ENCODE peak calls at places on chromosomes 1 and 21, in nine cellular contexts. One of them, this sample, is unnamed.
A peak's percentile ranks its signal among the peaks of the same experiment; 100 is the strongest.

GRCh38 chr21:44413566-44414290 is 41.6 kb upstream of the LRRC3 start:
- DNase-seq in hepatocyte: no peak
- DNase-seq in left lung: no peak
- DNase-seq in cardiac muscle cell: no peak
- DNase-seq in adipocyte: no peak
- DNase-seq in upper lobe of right lung: peak; percentile 38
- DNase-seq in small intestine: no peak
- DNase-seq in body of pancreas: no peak
- DNase-seq in CD8-positive, alpha-beta T cell: no peak
- DNase-seq in this sample: no peak

GRCh38 chr1:230424440-230425251 is 1.5 kb downstream of the PGBD5 start:
- DNase-seq in hepatocyte: peak; percentile 31
- DNase-seq in left lung: no peak
- DNase-seq in cardiac muscle cell: no peak
- DNase-seq in adipocyte: no peak
- DNase-seq in upper lobe of right lung: no peak
- DNase-seq in small intestine: no peak
- DNase-seq in body of pancreas: peak; percentile 50
- DNase-seq in CD8-positive, alpha-beta T cell: no peak
- DNase-seq in this sample: no peak

GRCh38 chr1:17148950-17149608 is 29.8 kb upstream of the PADI2 start:
- DNase-seq in hepatocyte: no peak
- DNase-seq in left lung: no peak
- DNase-seq in cardiac muscle cell: peak; percentile 53
- DNase-seq in adipocyte: no peak
- DNase-seq in upper lobe of right lung: no peak
- DNase-seq in small intestine: no peak
- DNase-seq in body of pancreas: no peak
- DNase-seq in CD8-positive, alpha-beta T cell: no peak
- DNase-seq in this sample: no peak

GRCh38 chr1:181482001-181482430 is 1.3 kb upstream of the CACNA1E start:
- DNase-seq in hepatocyte: no peak
- DNase-seq in left lung: no peak
- DNase-seq in cardiac muscle cell: no peak
- DNase-seq in adipocyte: no peak
- DNase-seq in upper lobe of right lung: no peak
- DNase-seq in small intestine: no peak
- DNase-seq in body of pancreas: no peak
- DNase-seq in CD8-positive, alpha-beta T cell: no peak
- DNase-seq in this sample: no peak

GRCh38 chr1:89972024-89972423 is 22.9 kb upstream of the ZNF326 start:
- DNase-seq in hepatocyte: no peak
- DNase-seq in left lung: no peak
- DNase-seq in cardiac muscle cell: no peak
- DNase-seq in adipocyte: no peak
- DNase-seq in upper lobe of right lung: no peak
- DNase-seq in small intestine: no peak
- DNase-seq in body of pancreas: no peak
- DNase-seq in CD8-positive, alpha-beta T cell: no peak
- DNase-seq in this sample: no peak

GRCh38 chr1:54173681-54174080 is 20.9 kb upstream of the CDCP2 start:
- DNase-seq in hepatocyte: no peak
- DNase-seq in left lung: no peak
- DNase-seq in cardiac muscle cell: no peak
- DNase-seq in adipocyte: no peak
- DNase-seq in upper lobe of right lung: no peak
- DNase-seq in small intestine: no peak
- DNase-seq in body of pancreas: no peak
- DNase-seq in CD8-positive, alpha-beta T cell: no peak
- DNase-seq in this sample: no peak

GRCh38 chr1:93720931-93721614 is 39.4 kb upstream of the BCAR3 start:
- DNase-seq in hepatocyte: no peak
- DNase-seq in left lung: no peak
- DNase-seq in cardiac muscle cell: no peak
- DNase-seq in adipocyte: no peak
- DNase-seq in upper lobe of right lung: no peak
- DNase-seq in small intestine: no peak
- DNase-seq in body of pancreas: no peak
- DNase-seq in CD8-positive, alpha-beta T cell: no peak
- DNase-seq in this sample: no peak

GRCh38 chr1:88985692-88986091 is 6.7 kb downstream of the KYAT3 start:
- DNase-seq in hepatocyte: no peak
- DNase-seq in left lung: no peak
- DNase-seq in cardiac muscle cell: no peak
- DNase-seq in adipocyte: no peak
- DNase-seq in upper lobe of right lung: no peak
- DNase-seq in small intestine: no peak
- DNase-seq in body of pancreas: no peak
- DNase-seq in CD8-positive, alpha-beta T cell: no peak
- DNase-seq in this sample: no peak

GRCh38 chr1:168227620-168228019 is 1.8 kb downstream of the SFT2D2 start:
- DNase-seq in hepatocyte: no peak
- DNase-seq in left lung: no peak
- DNase-seq in cardiac muscle cell: peak; percentile 27
- DNase-seq in adipocyte: no peak
- DNase-seq in upper lobe of right lung: no peak
- DNase-seq in small intestine: no peak
- DNase-seq in body of pancreas: no peak
- DNase-seq in CD8-positive, alpha-beta T cell: no peak
- DNase-seq in this sample: no peak

GRCh38 chr21:42679319-42679981 is 26.0 kb downstream of the PDE9A start:
- DNase-seq in hepatocyte: no peak
- DNase-seq in left lung: no peak
- DNase-seq in cardiac muscle cell: no peak
- DNase-seq in adipocyte: no peak
- DNase-seq in upper lobe of right lung: no peak
- DNase-seq in small intestine: no peak
- DNase-seq in body of pancreas: no peak
- DNase-seq in CD8-positive, alpha-beta T cell: no peak
- DNase-seq in this sample: no peak

GRCh38 chr1:85555867-85556577 is 24.5 kb upstream of the CCN1 start:
- DNase-seq in hepatocyte: no peak
- DNase-seq in left lung: no peak
- DNase-seq in cardiac muscle cell: no peak
- DNase-seq in adipocyte: no peak
- DNase-seq in upper lobe of right lung: no peak
- DNase-seq in small intestine: no peak
- DNase-seq in body of pancreas: no peak
- DNase-seq in CD8-positive, alpha-beta T cell: no peak
- DNase-seq in this sample: no peak

GRCh38 chr1:6181347-6181770 is 1.2 kb upstream of the CHD5 start:
- DNase-seq in hepatocyte: no peak
- DNase-seq in left lung: no peak
- DNase-seq in cardiac muscle cell: no peak
- DNase-seq in adipocyte: peak; percentile 32
- DNase-seq in upper lobe of right lung: no peak
- DNase-seq in small intestine: no peak
- DNase-seq in body of pancreas: no peak
- DNase-seq in CD8-positive, alpha-beta T cell: no peak
- DNase-seq in this sample: no peak

GRCh38 chr1:164764333-164764732 is 205.3 kb downstream of the PBX1 start:
- DNase-seq in hepatocyte: no peak
- DNase-seq in left lung: no peak
- DNase-seq in cardiac muscle cell: no peak
- DNase-seq in adipocyte: no peak
- DNase-seq in upper lobe of right lung: no peak
- DNase-seq in small intestine: no peak
- DNase-seq in body of pancreas: no peak
- DNase-seq in CD8-positive, alpha-beta T cell: no peak
- DNase-seq in this sample: no peak

GRCh38 chr21:17796037-17796403 is 23.1 kb downstream of the C21orf91 start:
- DNase-seq in hepatocyte: no peak
- DNase-seq in left lung: no peak
- DNase-seq in cardiac muscle cell: no peak
- DNase-seq in adipocyte: no peak
- DNase-seq in upper lobe of right lung: no peak
- DNase-seq in small intestine: no peak
- DNase-seq in body of pancreas: no peak
- DNase-seq in CD8-positive, alpha-beta T cell: no peak
- DNase-seq in this sample: no peak

GRCh38 chr1:193103759-193104495 is 1.3 kb downstream of the GLRX2 start:
- DNase-seq in hepatocyte: no peak
- DNase-seq in left lung: no peak
- DNase-seq in cardiac muscle cell: no peak
- DNase-seq in adipocyte: peak; percentile 38
- DNase-seq in upper lobe of right lung: no peak
- DNase-seq in small intestine: peak; percentile 9
- DNase-seq in body of pancreas: no peak
- DNase-seq in CD8-positive, alpha-beta T cell: no peak
- DNase-seq in this sample: no peak

DNA sequence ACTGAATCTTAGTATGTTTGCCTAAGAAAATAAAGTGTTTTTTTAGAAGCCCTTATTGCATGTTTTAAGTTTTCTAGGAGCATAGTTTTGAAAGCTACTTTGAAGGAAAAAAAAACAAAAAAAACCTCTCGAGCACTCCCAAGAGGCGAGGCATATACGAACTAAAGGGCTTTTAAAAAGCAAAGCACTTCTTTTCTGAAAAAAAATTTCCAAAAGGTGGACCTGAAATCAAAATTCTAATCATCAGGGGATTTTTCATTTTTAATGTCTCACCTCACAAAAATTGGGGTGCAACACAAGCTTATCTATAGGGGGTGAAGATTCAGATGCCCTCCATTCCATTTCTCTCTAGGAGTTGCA is 594 bp downstream of the GLMN start:
- DNase-seq in hepatocyte: peak; percentile 16
- DNase-seq in left lung: no peak
- DNase-seq in cardiac muscle cell: no peak
- DNase-seq in adipocyte: peak; percentile 53
- DNase-seq in upper lobe of right lung: no peak
- DNase-seq in small intestine: no peak
- DNase-seq in body of pancreas: no peak
- DNase-seq in CD8-positive, alpha-beta T cell: no peak
- DNase-seq in this sample: no peak
- H3K36me3 ChIP-seq in hepatocyte: no peaks in the 10 kb centered on the region
- H3K36me3 ChIP-seq in left lung: peaks cover 8% of the 10 kb centered on the region
- H3K36me3 ChIP-seq in cardiac muscle cell: peaks cover 15% of the 10 kb centered on the region
- H3K36me3 ChIP-seq in adipocyte: peaks cover 27% of the 10 kb centered on the region
- H3K36me3 ChIP-seq in upper lobe of right lung: peaks cover 19% of the 10 kb centered on the region
- H3K36me3 ChIP-seq in small intestine: no peaks in the 10 kb centered on the region
- H3K36me3 ChIP-seq in body of pancreas: no peaks in the 10 kb centered on the region
- H3K36me3 ChIP-seq in CD8-positive, alpha-beta T cell: no peaks in the 10 kb centered on the region
- H3K36me3 ChIP-seq in this sample: peaks cover 18% of the 10 kb centered on the region

DNA sequence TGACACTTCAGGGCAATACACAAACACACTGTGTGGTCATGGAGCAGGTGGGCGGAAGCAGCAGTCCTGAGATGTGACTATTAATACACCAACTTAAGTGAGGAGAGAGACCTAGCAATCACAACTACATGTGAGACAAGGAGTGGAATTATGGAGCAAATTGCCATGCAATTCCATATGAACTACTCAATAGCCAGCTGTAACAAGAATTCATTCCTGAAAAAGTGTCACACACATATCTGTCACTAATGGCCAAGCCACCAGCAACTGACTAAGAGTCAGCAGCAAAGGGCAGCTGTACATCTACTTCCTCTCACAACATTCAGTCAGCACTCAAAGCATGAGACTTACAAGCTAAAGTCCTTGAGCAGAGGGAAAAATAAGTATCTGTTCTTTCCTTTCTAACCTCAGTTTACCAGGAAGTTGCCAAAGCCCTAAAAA is 46.2 kb downstream of the GPR3 start:
- DNase-seq in hepatocyte: no peak
- DNase-seq in left lung: no peak
- DNase-seq in cardiac muscle cell: no peak
- DNase-seq in adipocyte: no peak
- DNase-seq in upper lobe of right lung: no peak
- DNase-seq in small intestine: no peak
- DNase-seq in body of pancreas: no peak
- DNase-seq in CD8-positive, alpha-beta T cell: no peak
- DNase-seq in this sample: no peak
- H3K4me1 ChIP-seq in hepatocyte: peaks cover 10% of the 10 kb centered on the region
- H3K4me1 ChIP-seq in left lung: peaks cover 66% of the 10 kb centered on the region
- H3K4me1 ChIP-seq in cardiac muscle cell: peaks cover 42% of the 10 kb centered on the region
- H3K4me1 ChIP-seq in adipocyte: peaks cover 33% of the 10 kb centered on the region
- H3K4me1 ChIP-seq in upper lobe of right lung: peaks cover 56% of the 10 kb centered on the region
- H3K4me1 ChIP-seq in small intestine: peaks cover 37% of the 10 kb centered on the region
- H3K4me1 ChIP-seq in body of pancreas: peaks cover 54% of the 10 kb centered on the region
- H3K4me1 ChIP-seq in CD8-positive, alpha-beta T cell: peaks cover 59% of the 10 kb centered on the region
- H3K4me1 ChIP-seq in this sample: peaks cover 40% of the 10 kb centered on the region

DNA sequence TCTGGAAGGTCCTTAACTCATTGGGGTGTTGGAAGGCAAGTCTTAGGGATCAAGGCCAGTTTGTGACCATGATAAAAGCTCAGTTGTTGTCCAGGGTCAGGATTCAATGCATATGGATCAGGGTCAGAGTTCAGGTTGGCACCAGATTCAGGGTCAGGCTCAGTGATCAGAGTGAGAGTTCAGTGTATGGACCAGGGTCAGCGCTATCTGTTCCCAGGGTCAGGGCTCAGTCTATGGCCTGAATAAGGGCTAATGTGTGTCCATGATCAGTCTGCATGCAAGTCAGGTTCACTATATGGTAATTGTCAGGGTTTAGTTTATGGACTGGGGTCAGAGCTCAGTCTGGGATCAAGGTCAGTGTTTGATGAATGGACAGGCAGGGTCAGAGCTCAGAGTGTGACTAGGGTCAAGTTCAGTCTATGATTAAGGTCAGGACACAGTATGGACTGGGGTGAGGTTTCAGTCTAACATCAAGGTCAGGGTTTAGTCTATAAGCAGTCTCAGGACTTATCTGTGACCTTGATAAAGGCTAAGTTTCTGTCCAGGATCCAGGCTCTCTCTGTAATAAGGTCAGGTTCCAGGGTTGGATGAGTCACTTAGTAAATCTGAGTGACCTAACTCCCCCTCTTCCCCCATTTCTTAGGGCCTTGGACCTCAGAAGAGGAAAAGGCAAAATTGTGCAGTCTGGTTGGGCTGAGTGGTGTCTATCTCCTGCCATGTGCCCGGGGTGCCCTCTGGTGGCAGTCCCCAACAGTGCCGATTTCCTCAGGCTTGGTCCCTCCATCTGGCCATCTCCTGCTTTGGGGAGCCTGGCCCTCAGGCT is 23.8 kb downstream of the KNCN start:
- DNase-seq in hepatocyte: peak; percentile 86
- DNase-seq in left lung: peak; percentile 74
- DNase-seq in cardiac muscle cell: peak; percentile 82
- DNase-seq in adipocyte: peak; percentile 92
- DNase-seq in upper lobe of right lung: peak; percentile 87
- DNase-seq in small intestine: peak; percentile 77
- DNase-seq in body of pancreas: peak; percentile 86
- DNase-seq in CD8-positive, alpha-beta T cell: peak; percentile 52
- DNase-seq in this sample: peak; percentile 83
- H3K36me3 ChIP-seq in hepatocyte: no peaks in the 10 kb centered on the region
- H3K36me3 ChIP-seq in left lung: no peaks in the 10 kb centered on the region
- H3K36me3 ChIP-seq in cardiac muscle cell: no peaks in the 10 kb centered on the region
- H3K36me3 ChIP-seq in adipocyte: no peaks in the 10 kb centered on the region
- H3K36me3 ChIP-seq in upper lobe of right lung: no peaks in the 10 kb centered on the region
- H3K36me3 ChIP-seq in small intestine: no peaks in the 10 kb centered on the region
- H3K36me3 ChIP-seq in body of pancreas: no peaks in the 10 kb centered on the region
- H3K36me3 ChIP-seq in CD8-positive, alpha-beta T cell: no peaks in the 10 kb centered on the region
- H3K36me3 ChIP-seq in this sample: no peaks in the 10 kb centered on the region

GRCh38 chr1:110345480-110345879 is 6.3 kb downstream of the RBM15 start:
- DNase-seq in hepatocyte: no peak
- DNase-seq in left lung: no peak
- DNase-seq in cardiac muscle cell: no peak
- DNase-seq in adipocyte: no peak
- DNase-seq in upper lobe of right lung: no peak
- DNase-seq in small intestine: no peak
- DNase-seq in body of pancreas: no peak
- DNase-seq in CD8-positive, alpha-beta T cell: no peak
- DNase-seq in this sample: no peak
- H3K4me1 ChIP-seq in hepatocyte: peaks cover 59% of the 10 kb centered on the region
- H3K4me1 ChIP-seq in left lung: peaks cover 99% of the 10 kb centered on the region
- H3K4me1 ChIP-seq in cardiac muscle cell: peaks cover 45% of the 10 kb centered on the region
- H3K4me1 ChIP-seq in adipocyte: peaks cover 67% of the 10 kb centered on the region
- H3K4me1 ChIP-seq in upper lobe of right lung: peaks cover 83% of the 10 kb centered on the region
- H3K4me1 ChIP-seq in small intestine: peaks cover 31% of the 10 kb centered on the region
- H3K4me1 ChIP-seq in body of pancreas: peaks cover 80% of the 10 kb centered on the region
- H3K4me1 ChIP-seq in CD8-positive, alpha-beta T cell: peaks cover 69% of the 10 kb centered on the region
- H3K4me1 ChIP-seq in this sample: peaks cover 50% of the 10 kb centered on the region